ENCODE peak calls at places on chromosomes 4 and X, in four cellular contexts. N is NCI-H1417 treated with DMSO at 0.1 percent for 48 hours, K is SJSA1, J is HTR-8/SVneo. L is an unnamed sample.
A peak's percentile ranks its signal among the peaks of the same experiment; 100 is the strongest.

GRCh38 chrX:66680451-66680850 is 41.6 kb upstream of the EDA2R start:
- DNase-seq in N (no peak), K (peak; percentile 20), J (no peak), L (no peak)

GRCh38 chrX:56994375-56995270 is 718 bp downstream of the SPIN3 start:
- DNase-seq in N (no peak), K (peak; percentile 1), J (no peak), L (no peak)

GRCh38 chrX:154460326-154460725 is 2.2 kb downstream of the PLXNA3 start:
- DNase-seq in N (no peak), K (no peak), J (no peak), L (no peak)

GRCh38 chr4:53682908-53683307 is 91.6 kb upstream of the LNX1 start:
- DNase-seq in N (no peak), K (no peak), J (no peak), L (no peak)

GRCh38 chr4:37489697-37490096 is 196.5 kb downstream of the RELL1 start:
- DNase-seq in N (no peak), K (no peak), J (no peak), L (no peak)

GRCh38 chr4:77100234-77100633 is 24.4 kb upstream of the CCNI start:
- DNase-seq in N (no peak), K (no peak), J (no peak), L (no peak)

GRCh38 chrX:32408389-32408788 is 803.0 kb downstream of the DMD start:
- DNase-seq in N (no peak), K (no peak), J (no peak), L (no peak)

GRCh38 chrX:35076061-35076460 is 133.5 kb downstream of the FAM47B start:
- DNase-seq in N (no peak), K (no peak), J (no peak), L (no peak)

GRCh38 chrX:122046815-122047214 is 999.4 kb downstream of the GLUD2 start:
- DNase-seq in N (no peak), K (no peak), J (no peak), L (no peak)

GRCh38 chrX:103413981-103414380 is 37.6 kb downstream of the BEX3 start:
- DNase-seq in N (no peak), K (no peak), J (no peak), L (no peak)

GRCh38 chr4:111652206-111652605 is 493.0 kb upstream of the FAM241A start:
- DNase-seq in N (no peak), K (no peak), J (no peak), L (no peak)

GRCh38 chrX:63530654-63531053 is 179.5 kb upstream of the SPIN4 start:
- DNase-seq in N (no peak), K (no peak), J (no peak), L (no peak)

GRCh38 chr4:110184124-110184790 is 14.2 kb downstream of the ELOVL6 start:
- DNase-seq in N (no peak), K (peak; percentile 23), J (no peak), L (no peak)

GRCh38 chr4:146915132-146915531 is 30.5 kb downstream of the TTC29 start:
- DNase-seq in N (no peak), K (no peak), J (no peak), L (no peak)

GRCh38 chr4:41156574-41156973 is 57.8 kb downstream of the APBB2 start:
- DNase-seq in N (no peak), K (peak; percentile 24), J (no peak), L (no peak)

GRCh38 chr4:158282252-158282651 is 72.0 kb downstream of the TMEM144 start:
- DNase-seq in N (no peak), K (no peak), J (no peak), L (peak; percentile 5)

GRCh38 chrX:131778269-131779218 is 234.7 kb downstream of the OR13H1 start:
- DNase-seq in N (peak; percentile 50), K (no peak), J (no peak), L (no peak)

GRCh38 chr4:69743476-69744156 is 16.8 kb downstream of the SULT1B1 start:
- DNase-seq in N (no peak), K (no peak), J (no peak), L (no peak)

GRCh38 chr4:27624749-27625148 is 764.1 kb downstream of the STIM2 start:
- DNase-seq in N (no peak), K (no peak), J (no peak), L (no peak)

GRCh38 chr4:140098481-140099132 is 55.4 kb downstream of the MAML3 start:
- DNase-seq in N (no peak), K (peak; percentile 66), J (no peak), L (no peak)

GRCh38 chrX:118066867-118067515 is 49.6 kb downstream of the KLHL13 start:
- DNase-seq in N (no peak), K (no peak), J (no peak), L (no peak)

GRCh38 chr4:118345813-118346212 is 7.0 kb downstream of the PRSS12 start:
- DNase-seq in N (no peak), K (peak; percentile 4), J (no peak), L (no peak)

GRCh38 chr4:132901224-132901623 is 247.9 kb upstream of the PCDH10 start:
- DNase-seq in N (no peak), K (no peak), J (no peak), L (no peak)

GRCh38 chr4:57109847-57110634 is at the start of gene IGFBP7:
- DNase-seq in N (no peak), K (peak; percentile 77), J (peak; percentile 41), L (peak; percentile 78)

GRCh38 chr4:163701915-163702314 is 207.4 kb downstream of the TMA16 start:
- DNase-seq in N (no peak), K (no peak), J (no peak), L (no peak)

GRCh38 chr4:68576272-68577100 is at the start of gene UGT2B17:
- DNase-seq in N (no peak), K (no peak), J (no peak), L (no peak)

GRCh38 chrX:53440101-53440500 is 5.9 kb upstream of the HSD17B10 start:
- DNase-seq in N (no peak), K (no peak), J (no peak), L (no peak)

GRCh38 chr4:4333265-4333706 is 43.2 kb downstream of the ZBTB49 start:
- DNase-seq in N (no peak), K (peak; percentile 84), J (no peak), L (peak; percentile 95)

GRCh38 chrX:149512225-149512885 is 7.2 kb upstream of the IDS start:
- DNase-seq in N (no peak), K (peak; percentile 29), J (no peak), L (peak; percentile 53)

GRCh38 chrX:22952011-22952410 is 47.7 kb upstream of the DDX53 start:
- DNase-seq in N (no peak), K (peak; percentile 29), J (peak; percentile 28), L (peak; percentile 4)

GRCh38 chr4:113452868-113453620 is 308.5 kb downstream of the CAMK2D start:
- DNase-seq in N (no peak), K (peak; percentile 88), J (no peak), L (no peak)

GRCh38 chr4:173420324-173420752 is 21.4 kb upstream of the SCRG1 start:
- DNase-seq in N (no peak), K (peak; percentile 18), J (peak; percentile 23), L (no peak)

GRCh38 chr4:107747748-107748486 is 27.9 kb upstream of the PAPSS1 start:
- DNase-seq in N (peak; percentile 69), K (no peak), J (no peak), L (no peak)